ENCODE peak calls at places on chromosomes 16 and 17, in seven cellular contexts. Z is kidney epithelial cell; X is T47D; M is EL; B is NCI-H2171; F is AML-193; T is activated naive CD4-positive, alpha-beta T cell treated with anti-CD3 and anti-CD28 coated beads, Interleukin-2, amount 50 U/mL, for 72 hours. O is an unnamed sample.

GRCh38 chr17:18380471-18381157 is 3.0 kb downstream of the EVPLL start:
- DNase-seq in M (no peak), B (no peak), X (no peak), F (no peak), Z (no peak), T (no peak), O (no peak)

GRCh38 chr16:21656795-21657768 is 4.7 kb upstream of the IGSF6 start:
- DNase-seq in F (peak; percentile 40), B (peak; percentile 16), T (peak; percentile 31), Z (peak; percentile 14), X (peak; percentile 59), M (peak; percentile 58), O (peak; percentile 79)

GRCh38 chr17:76922967-76923366 is 54.8 kb downstream of the MGAT5B start:
- DNase-seq in B (no peak), X (no peak), M (no peak), Z (no peak), F (no peak), T (no peak), O (no peak)

GRCh38 chr17:1362065-1362848 is 37.8 kb downstream of the YWHAE start:
- DNase-seq in B (no peak), Z (no peak), T (no peak), M (no peak), F (no peak), X (no peak), O (no peak)

GRCh38 chr17:14922421-14922820 is 342.7 kb downstream of the PMP22 start:
- DNase-seq in X (no peak), B (no peak), Z (no peak), T (no peak), F (no peak), M (peak; percentile 30), O (peak; percentile 9)

GRCh38 chr17:7767425-7768021 is 50.0 kb downstream of the DNAH2 start:
- DNase-seq in B (peak; percentile 20), M (no peak), X (no peak), Z (no peak), T (no peak), F (no peak), O (peak; percentile 36)

GRCh38 chr17:40176409-40177110 is 710 bp upstream of the RAPGEFL1 start:
- DNase-seq in B (peak; percentile 83), T (no peak), F (no peak), M (no peak), X (peak; percentile 89), Z (no peak), O (no peak)

GRCh38 chr16:9331503-9331902 is 240.1 kb downstream of the HAPSTR1 start:
- DNase-seq in Z (no peak), F (no peak), M (no peak), T (no peak), B (no peak), X (no peak), O (no peak)

GRCh38 chr17:34723875-34724274 is 144.5 kb downstream of the TMEM132E start:
- DNase-seq in M (no peak), B (no peak), Z (no peak), X (no peak), T (no peak), F (no peak), O (no peak)

GRCh38 chr17:78883090-78883532 is 19.9 kb downstream of the CEP295NL start:
- DNase-seq in M (peak; percentile 95), B (no peak), F (no peak), Z (peak; percentile 57), X (no peak), T (no peak), O (no peak)

GRCh38 chr16:81004646-81005353 is 1.9 kb downstream of the CMC2 start:
- DNase-seq in Z (no peak), M (peak; percentile 69), X (peak; percentile 82), F (peak; percentile 68), T (peak; percentile 50), B (peak; percentile 9), O (peak; percentile 81)

GRCh38 chr16:84788968-84789371 is 30.8 kb upstream of the CRISPLD2 start:
- DNase-seq in Z (no peak), F (no peak), X (no peak), M (peak; percentile 71), T (no peak), B (no peak), O (no peak)

GRCh38 chr17:81309140-81309858 is 14.2 kb upstream of the SLC38A10 start:
- DNase-seq in T (peak; percentile 36), F (peak; percentile 96), Z (no peak), X (peak; percentile 97), B (no peak), M (peak; percentile 78), O (peak; percentile 46)